ENCODE peak calls at places on chromosomes 2 and 18, in four cellular contexts. W, Q, H and I are unnamed samples.

GRCh38 chr2:240437861-240438809 is 2.7 kb downstream of the GPC1 start:
- DNase-seq in Q (peak; percentile 66), H (peak; percentile 86), W (peak; percentile 42), I (peak; percentile 75)

GRCh38 chr2:120923426-120923825 is 187.8 kb downstream of the GLI2 start:
- DNase-seq in H (no peak), Q (no peak), W (no peak), I (no peak)

GRCh38 chr2:144459937-144460336 is 60.0 kb downstream of the ZEB2 start:
- DNase-seq in Q (no peak), W (peak; percentile 81), H (no peak), I (no peak)

GRCh38 chr2:217065695-217066405 is 206.0 kb upstream of the TNP1 start:
- DNase-seq in Q (no peak), W (peak; percentile 98), H (no peak), I (no peak)

GRCh38 chr2:128602699-128603101 is 284.0 kb upstream of the HS6ST1 start:
- DNase-seq in W (no peak), Q (no peak), H (no peak), I (peak; percentile 20)

GRCh38 chr2:37588316-37588777 is 83.1 kb downstream of the CDC42EP3 start:
- DNase-seq in Q (no peak), W (peak; percentile 43), H (no peak), I (no peak)

GRCh38 chr18:78818961-78819360 is 160.7 kb upstream of the SALL3 start:
- DNase-seq in Q (no peak), H (no peak), W (no peak), I (peak; percentile 14)

GRCh38 chr2:42851186-42851585 is 58.8 kb upstream of the HAAO start:
- DNase-seq in H (no peak), W (no peak), Q (no peak), I (no peak)

GRCh38 chr2:240127911-240128607 is 8.0 kb downstream of the COPS9 start:
- DNase-seq in Q (no peak), W (no peak), H (no peak), I (peak; percentile 2)

GRCh38 chr18:69531973-69532372 is 131.3 kb downstream of the DOK6 start:
- DNase-seq in H (no peak), Q (no peak), W (no peak), I (no peak)
- H4K5ac ChIP-seq in H (no peak overlapping the region), Q (no peak overlapping the region), W (no peak overlapping the region), I (no peak overlapping the region)

DNA sequence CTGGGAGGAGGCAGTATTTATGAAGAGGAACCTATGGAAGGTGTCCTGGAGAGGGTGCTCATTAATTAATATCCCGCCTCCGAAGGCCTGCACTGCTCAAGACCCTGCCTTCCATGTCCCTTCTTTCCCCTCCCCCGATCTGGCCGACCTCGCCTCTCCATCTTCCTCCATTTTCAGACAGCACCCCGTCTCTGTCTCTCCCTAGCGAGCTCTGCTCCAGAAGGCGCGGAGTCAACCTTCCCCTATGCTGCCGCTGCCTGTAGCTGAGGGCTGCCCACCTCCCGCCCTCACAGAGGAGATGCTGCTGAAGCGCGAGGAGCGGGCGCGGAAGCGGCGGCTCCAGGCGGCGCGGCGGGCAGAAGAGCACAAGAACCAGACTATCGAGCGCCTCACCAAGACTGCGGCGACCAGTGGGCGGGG is 1.1 kb upstream of the WBP1 start:
- DNase-seq in Q (no peak), W (peak; percentile 31), H (no peak), I (no peak)
- H2BK15ac ChIP-seq in Q (no peak overlapping the region), W (no peak overlapping the region), H (no peak overlapping the region), I (no peak overlapping the region)

GRCh38 chr2:40279001-40279400 is 172.9 kb downstream of the SLC8A1 start:
- DNase-seq in Q (no peak), W (peak; percentile 24), H (no peak), I (no peak)

GRCh38 chr2:40276076-40276475 is 175.8 kb downstream of the SLC8A1 start:
- DNase-seq in W (no peak), Q (no peak), H (no peak), I (no peak)

GRCh38 chr2:40281021-40281940 is 170.6 kb downstream of the SLC8A1 start:
- DNase-seq in Q (peak; percentile 38), W (peak; percentile 89), H (no peak), I (no peak)

GRCh38 chr2:40282428-40282827 is 169.5 kb downstream of the SLC8A1 start:
- DNase-seq in W (peak; percentile 47), H (no peak), Q (no peak), I (no peak)

GRCh38 chr2:40279479-40279878 is 172.4 kb downstream of the SLC8A1 start:
- DNase-seq in H (no peak), W (no peak), Q (no peak), I (no peak)
- H3K56ac ChIP-seq in H (no peak overlapping the region), W (no peak overlapping the region), Q (no peak overlapping the region), I (no peak overlapping the region)

DNA sequence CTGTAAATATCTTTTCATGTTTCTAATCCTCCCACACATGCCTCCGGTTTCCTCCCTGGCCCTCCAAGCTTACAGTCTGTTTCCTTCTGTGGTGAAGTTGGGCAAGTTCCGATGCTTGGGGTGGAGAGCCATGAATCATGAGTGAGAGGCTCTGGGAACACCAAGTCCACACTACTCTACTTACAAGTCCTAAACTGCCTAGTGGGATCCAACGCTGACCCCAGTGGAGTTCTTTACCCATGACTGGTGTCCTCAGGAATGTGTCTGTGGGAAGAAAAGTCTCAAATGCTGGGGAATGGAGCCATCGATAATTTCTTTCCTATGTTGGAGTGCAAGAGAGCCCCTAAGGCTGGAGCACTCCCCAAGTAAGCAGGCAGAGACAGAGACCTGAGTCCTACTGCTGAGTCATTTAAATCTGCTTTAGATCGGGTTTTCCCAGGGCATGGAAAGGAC is 73.5 kb upstream of the KLF7 start:
- DNase-seq in H (no peak), W (peak; percentile 100), Q (peak; percentile 44), I (no peak)
- H4K5ac ChIP-seq in H (no peak overlapping the region), W (peak overlapping the region; percentile 94), Q (no peak overlapping the region), I (no peak overlapping the region)

DNA sequence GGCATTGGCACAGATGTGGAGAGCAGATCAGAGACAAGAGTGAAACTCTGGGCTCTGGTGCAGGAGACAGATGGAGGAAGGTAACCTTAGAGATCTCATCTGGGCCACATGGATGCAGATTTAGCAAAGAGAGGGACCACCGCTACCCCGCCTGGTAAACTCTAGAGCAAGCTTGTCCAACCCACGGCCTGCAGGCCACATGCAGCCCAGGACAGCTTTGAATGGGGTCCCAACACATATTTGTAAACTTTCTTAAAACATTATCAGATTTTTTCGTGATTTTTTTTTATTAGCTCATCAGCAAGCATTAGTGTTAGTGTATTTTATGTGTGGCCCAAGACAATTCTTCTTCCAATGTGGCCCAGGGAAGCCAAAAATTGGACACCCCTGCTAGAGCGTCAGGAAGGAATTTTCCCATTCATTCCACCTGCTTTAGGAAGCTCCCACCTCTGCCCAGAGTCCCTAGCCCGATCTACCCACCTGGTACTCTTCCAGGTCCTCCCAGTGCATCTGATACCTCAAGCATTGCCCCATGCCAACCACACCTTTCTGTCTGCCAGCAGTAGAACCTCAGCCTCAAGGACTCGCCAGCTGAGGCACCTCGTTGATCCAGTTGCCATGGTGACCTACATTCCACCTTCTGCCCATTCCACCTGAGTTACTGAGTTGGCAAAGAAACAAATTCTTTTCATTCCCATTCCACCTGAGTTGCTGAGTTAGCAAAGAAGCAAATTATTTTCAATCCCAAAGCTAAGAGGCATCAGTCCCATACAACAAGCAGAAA is at the start of gene CIB4:
- DNase-seq in W (no peak), Q (peak; percentile 67), H (peak; percentile 42), I (peak; percentile 50)
- H2BK15ac ChIP-seq in W (no peak within 1 kb of the TSS), Q (no peak within 1 kb of the TSS), H (no peak within 1 kb of the TSS), I (no peak within 1 kb of the TSS)

DNA sequence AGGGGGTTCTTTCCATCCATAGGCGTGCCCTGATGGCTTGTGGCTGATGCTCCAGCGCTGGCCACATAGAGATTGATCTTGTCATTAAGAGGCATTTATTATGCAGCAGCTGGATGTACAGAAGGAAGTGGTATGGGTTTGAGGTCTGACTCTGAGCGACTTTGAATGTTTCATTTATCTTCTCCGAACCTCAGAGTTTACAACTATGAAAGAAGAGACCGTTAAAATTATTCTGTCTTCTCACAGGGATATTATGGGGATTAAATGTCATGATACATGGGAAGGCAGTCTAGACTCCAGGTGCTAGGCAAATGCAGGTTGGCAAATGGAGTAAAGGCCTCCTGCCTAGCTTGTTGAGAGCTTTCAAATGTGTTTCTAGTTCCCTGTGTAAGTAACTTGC is 30.3 kb downstream of the MOGAT1 start:
- DNase-seq in H (no peak), W (no peak), Q (no peak), I (no peak)
- H3K56ac ChIP-seq in H (no peak overlapping the region), W (no peak overlapping the region), Q (no peak overlapping the region), I (no peak overlapping the region)